ENCODE peak calls at places on chromosomes 3 and 15, in seven cellular contexts. T, W, G, L, Q, C and N are unnamed samples.

GRCh38 chr3:125403789-125404188 is 28.7 kb upstream of the ZNF148 start:
- DNase-seq in T (no peak), W (no peak), G (no peak), L (no peak), Q (no peak), C (peak), N (no peak)

GRCh38 chr15:33311312-33311971 is 675 bp downstream of the RYR3 start:
- DNase-seq in T (no peak), W (no peak), G (peak), L (no peak), Q (no peak), C (no peak), N (peak)

GRCh38 chr3:32056559-32057290 is 49.7 kb upstream of the GPD1L start:
- DNase-seq in T (no peak), W (no peak), G (no peak), L (no peak), Q (no peak), C (no peak), N (no peak)

GRCh38 chr3:65677486-65677885 is 361.2 kb downstream of the MAGI1 start:
- DNase-seq in T (no peak), W (no peak), G (no peak), L (no peak), Q (no peak), C (no peak), N (no peak)

GRCh38 chr3:85360742-85361387 is 402.1 kb downstream of the CADM2 start:
- DNase-seq in T (no peak), W (peak), G (no peak), L (no peak), Q (peak), C (no peak), N (peak)

GRCh38 chr15:50820808-50821382 is 55.4 kb upstream of the SPPL2A start:
- DNase-seq in T (no peak), W (no peak), G (no peak), L (no peak), Q (no peak), C (no peak), N (no peak)

GRCh38 chr3:179036626-179037300 is 34.8 kb downstream of the ZMAT3 start:
- DNase-seq in T (no peak), W (no peak), G (no peak), L (no peak), Q (no peak), C (no peak), N (no peak)

GRCh38 chr3:15708882-15709677 is 88.7 kb downstream of the ANKRD28 start:
- DNase-seq in T (no peak), W (peak), G (no peak), L (no peak), Q (no peak), C (no peak), N (no peak)

GRCh38 chr3:28250999-28251398 is 9.6 kb downstream of the CMC1 start:
- DNase-seq in T (no peak), W (peak), G (no peak), L (no peak), Q (no peak), C (no peak), N (no peak)

GRCh38 chr3:79380581-79380980 is 387.2 kb downstream of the ROBO1 start:
- DNase-seq in T (no peak), W (peak), G (no peak), L (no peak), Q (no peak), C (no peak), N (no peak)

GRCh38 chr15:31145271-31145911 is 43.9 kb upstream of the TRPM1 start:
- DNase-seq in T (no peak), W (peak), G (no peak), L (no peak), Q (no peak), C (no peak), N (no peak)

GRCh38 chr3:171677706-171678105 is 132.6 kb downstream of the PLD1 start:
- DNase-seq in T (no peak), W (no peak), G (no peak), L (no peak), Q (no peak), C (no peak), N (no peak)

GRCh38 chr15:56468271-56468912 is 3.5 kb upstream of the MNS1 start:
- DNase-seq in T (peak), W (peak), G (no peak), L (no peak), Q (peak), C (no peak), N (no peak)

GRCh38 chr15:52021892-52022540 is 3.0 kb downstream of the MAPK6 start:
- DNase-seq in T (no peak), W (no peak), G (no peak), L (no peak), Q (no peak), C (no peak), N (no peak)

GRCh38 chr3:52062499-52062898 is 6.1 kb upstream of the DUSP7 start:
- DNase-seq in T (no peak), W (peak), G (no peak), L (peak), Q (peak), C (peak), N (no peak)

GRCh38 chr3:153273767-153274443 is 111.9 kb downstream of the RAP2B start:
- DNase-seq in T (no peak), W (peak), G (no peak), L (no peak), Q (no peak), C (no peak), N (no peak)

GRCh38 chr15:73753250-73754130 is at the start of gene INSYN1:
- DNase-seq in T (no peak), W (peak), G (peak), L (no peak), Q (no peak), C (no peak), N (peak)

GRCh38 chr3:130759692-130760338 is 13.2 kb upstream of the PIK3R4 start:
- DNase-seq in T (no peak), W (peak), G (no peak), L (peak), Q (peak), C (peak), N (peak)

GRCh38 chr3:19149388-19149787 is 1.1 kb downstream of the KCNH8 start:
- DNase-seq in T (no peak), W (peak), G (no peak), L (no peak), Q (peak), C (no peak), N (peak)

GRCh38 chr15:58994906-58995453 is 7.5 kb downstream of the RNF111 start:
- DNase-seq in T (no peak), W (no peak), G (no peak), L (no peak), Q (no peak), C (no peak), N (no peak)

GRCh38 chr3:195748661-195749060 is 27.9 kb downstream of the MUC20 start:
- DNase-seq in T (no peak), W (no peak), G (peak), L (no peak), Q (peak), C (no peak), N (no peak)

GRCh38 chr3:171860830-171861535 is 17.8 kb downstream of the TMEM212 start:
- DNase-seq in T (no peak), W (peak), G (no peak), L (no peak), Q (no peak), C (no peak), N (no peak)

GRCh38 chr3:15291589-15292541 is 40.5 kb downstream of the SH3BP5 start:
- DNase-seq in T (peak), W (peak), G (peak), L (no peak), Q (peak), C (no peak), N (no peak)

GRCh38 chr15:99472416-99473145 is 93.2 kb upstream of the MEF2A start:
- DNase-seq in T (no peak), W (no peak), G (no peak), L (peak), Q (no peak), C (no peak), N (no peak)

GRCh38 chr3:197392961-197393360 is 94.5 kb upstream of the DLG1 start:
- DNase-seq in T (no peak), W (peak), G (no peak), L (peak), Q (no peak), C (no peak), N (no peak)

GRCh38 chr15:67813104-67813634 is 12.1 kb upstream of the SKOR1 start:
- DNase-seq in T (no peak), W (no peak), G (no peak), L (no peak), Q (no peak), C (no peak), N (no peak)

GRCh38 chr3:176046717-176047116 is 1150.6 kb downstream of the TBL1XR1 start:
- DNase-seq in T (no peak), W (no peak), G (no peak), L (no peak), Q (no peak), C (no peak), N (no peak)

GRCh38 chr3:12521010-12521409 is 24.3 kb downstream of the MKRN2OS start:
- DNase-seq in T (no peak), W (no peak), G (no peak), L (no peak), Q (no peak), C (no peak), N (no peak)

GRCh38 chr3:12518266-12519028 is 26.9 kb downstream of the MKRN2OS start:
- DNase-seq in T (no peak), W (no peak), G (no peak), L (no peak), Q (no peak), C (no peak), N (peak)

GRCh38 chr3:12516873-12517272 is 28.4 kb downstream of the MKRN2OS start:
- DNase-seq in T (no peak), W (no peak), G (no peak), L (no peak), Q (no peak), C (no peak), N (no peak)

DNA sequence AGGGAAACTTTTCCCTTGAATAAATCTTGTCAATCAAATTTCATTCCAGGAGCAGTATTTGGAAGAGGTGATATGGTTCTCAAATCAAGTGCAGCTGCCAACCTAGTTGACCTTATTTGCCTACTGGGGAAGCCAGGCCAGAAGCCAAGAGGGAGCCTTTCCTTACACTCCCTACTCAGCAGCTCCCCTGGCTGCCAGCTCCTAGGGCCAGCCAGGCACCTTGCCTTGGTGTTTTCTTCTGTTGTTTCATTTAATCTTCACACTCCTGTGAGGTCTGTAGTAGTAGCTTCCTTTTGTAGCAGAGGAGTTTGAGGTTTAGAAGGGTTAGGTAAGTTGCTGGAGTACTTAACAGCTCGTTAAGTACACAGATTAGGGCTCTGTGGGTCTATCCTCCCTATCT is 22.6 kb downstream of the MKRN2OS start:
- DNase-seq in T (no peak), W (no peak), G (no peak), L (no peak), Q (no peak), C (no peak), N (no peak)
- TF ChIP-seq CTCF in T (no peak), W (no peak), G (no peak), L (peak), Q (no peak), C (no peak), N (no peak)

DNA sequence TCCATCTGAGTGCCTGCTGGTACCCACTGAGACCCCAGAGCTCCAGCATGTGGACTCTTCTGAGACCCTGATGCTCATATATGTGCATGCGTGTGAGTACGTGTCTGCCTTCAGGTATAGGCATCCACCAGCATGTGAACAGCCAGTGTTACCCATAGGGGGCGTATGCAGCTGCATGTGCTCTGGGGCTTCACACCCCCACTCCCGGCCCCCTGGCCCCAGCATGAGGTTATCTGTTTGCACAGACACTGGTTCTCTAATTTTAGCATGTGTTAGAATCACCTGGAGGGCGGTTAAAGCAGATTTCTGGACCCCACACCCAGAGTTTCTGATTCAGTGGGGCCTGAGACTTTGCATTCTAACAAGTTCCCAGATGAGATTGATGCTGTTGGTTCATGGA is 824 bp upstream of the CILP start:
- DNase-seq in T (peak), W (no peak), G (no peak), L (no peak), Q (peak), C (no peak), N (no peak)
- TF ChIP-seq CTCF in T (peak), W (peak), G (peak), L (peak), Q (peak), C (peak), N (peak)

DNA sequence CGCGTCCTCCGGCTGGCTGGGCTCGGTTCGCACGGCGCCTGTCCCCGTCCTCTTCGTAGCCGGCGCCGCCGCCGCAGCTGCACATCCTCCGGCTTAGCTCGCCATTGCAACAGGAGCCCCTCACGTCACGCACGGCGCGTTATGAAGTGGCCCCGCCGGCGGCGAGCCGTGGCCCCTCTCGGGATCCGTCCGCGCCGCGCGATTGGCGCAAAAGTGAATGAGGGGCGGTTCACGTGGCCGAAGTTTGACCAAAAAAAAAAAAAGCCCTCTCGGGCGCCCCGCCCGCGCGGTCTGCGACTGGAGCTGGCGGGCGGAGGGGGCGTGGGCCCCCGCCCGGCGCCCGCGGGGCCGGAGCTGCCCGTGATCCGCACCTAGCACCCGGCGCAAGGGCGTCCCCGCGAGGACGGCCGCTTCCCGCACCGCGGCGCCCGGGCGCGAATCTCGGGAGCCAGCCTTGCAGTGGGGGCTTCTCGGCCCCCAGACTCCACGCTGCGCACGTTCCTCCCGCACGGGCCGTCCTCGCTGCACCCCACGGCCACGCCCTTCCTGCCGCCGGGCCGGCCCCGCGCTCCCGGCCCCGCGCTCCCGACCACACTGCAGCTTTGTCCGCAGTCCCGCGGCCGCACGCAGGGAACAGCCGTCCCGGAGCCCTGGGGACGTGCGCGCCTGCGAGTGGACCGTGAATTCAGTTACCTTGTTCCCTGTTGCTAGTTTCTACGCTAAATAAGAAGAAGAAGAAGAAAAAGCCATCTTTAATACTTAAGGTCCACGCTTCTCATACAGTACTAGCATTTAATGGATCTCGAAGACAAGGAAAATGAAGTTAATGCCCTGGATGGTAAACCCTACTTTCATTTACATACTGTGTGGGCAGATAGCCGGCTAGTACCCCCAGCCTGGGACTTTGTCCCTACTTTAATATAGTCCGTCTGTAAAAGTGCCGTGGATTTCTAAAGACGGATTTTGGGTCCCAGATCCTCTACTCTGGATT is at the start of gene CHSY1:
- DNase-seq in T (peak), W (peak), G (peak), L (peak), Q (peak), C (peak), N (peak)
- TF ChIP-seq CTCF in T (peak), W (no peak), G (peak), L (peak), Q (peak), C (no peak), N (no peak)

DNA sequence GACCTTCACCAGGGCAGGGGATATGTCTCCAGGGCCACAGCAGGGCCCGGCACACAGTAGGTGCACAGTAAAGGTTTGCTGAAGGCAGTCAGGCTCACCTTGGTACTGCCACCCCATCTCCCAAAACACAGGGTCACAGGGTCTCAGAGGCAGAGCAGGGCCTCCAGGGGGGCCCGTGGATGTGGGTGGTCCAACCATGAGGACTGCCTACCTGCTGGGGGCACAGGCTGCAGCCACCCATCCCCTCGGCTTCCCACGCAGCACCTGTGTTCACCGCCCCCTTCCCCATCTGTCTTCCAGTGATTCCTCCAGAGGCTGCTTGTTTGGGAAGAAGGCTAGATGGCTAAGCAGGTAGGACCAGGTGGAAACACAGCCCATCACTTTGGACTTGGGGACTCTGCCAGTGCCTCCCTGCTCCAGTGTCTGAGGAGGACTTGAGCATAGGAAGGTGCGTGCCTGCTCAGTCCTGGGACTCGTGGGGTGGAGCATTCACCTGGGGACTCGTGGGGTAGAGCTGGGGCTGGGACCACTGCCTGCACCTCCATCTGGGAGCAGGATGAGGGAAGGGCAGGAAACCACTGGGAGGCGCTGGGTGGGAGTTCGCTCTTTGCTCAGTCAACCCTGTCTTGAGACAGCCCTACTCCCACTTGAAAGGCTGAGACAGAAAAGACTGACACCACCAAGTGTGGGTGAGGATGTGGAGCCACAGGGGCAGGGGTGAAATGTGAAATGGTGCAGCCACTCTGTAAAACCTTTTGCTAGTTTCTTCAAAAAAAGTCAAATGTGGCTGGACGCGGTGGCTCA is 18.8 kb upstream of the PLXND1 start:
- DNase-seq in T (no peak), W (no peak), G (peak), L (no peak), Q (peak), C (no peak), N (no peak)
- TF ChIP-seq CTCF in T (no peak), W (peak), G (no peak), L (no peak), Q (peak), C (no peak), N (no peak)

GRCh38 chr3:117193390-117193789 is 483.8 kb downstream of the TUSC7 start:
- DNase-seq in T (no peak), W (peak), G (no peak), L (no peak), Q (no peak), C (no peak), N (no peak)
- TF ChIP-seq CTCF in T (peak), W (peak), G (no peak), L (no peak), Q (no peak), C (peak), N (peak)

GRCh38 chr3:157134620-157135191 is 25.2 kb downstream of the CCNL1 start:
- DNase-seq in T (no peak), W (peak), G (no peak), L (no peak), Q (peak), C (no peak), N (no peak)

GRCh38 chr3:157133434-157134320 is 26.3 kb downstream of the CCNL1 start:
- DNase-seq in T (no peak), W (no peak), G (no peak), L (no peak), Q (no peak), C (no peak), N (no peak)

GRCh38 chr3:157132936-157133335 is 27.0 kb downstream of the CCNL1 start:
- DNase-seq in T (no peak), W (peak), G (no peak), L (no peak), Q (no peak), C (no peak), N (no peak)

GRCh38 chr3:157136647-157137387 is 23.1 kb downstream of the CCNL1 start:
- DNase-seq in T (no peak), W (peak), G (peak), L (no peak), Q (no peak), C (no peak), N (no peak)

GRCh38 chr3:157135671-157136396 is 24.1 kb downstream of the CCNL1 start:
- DNase-seq in T (no peak), W (peak), G (peak), L (no peak), Q (no peak), C (no peak), N (no peak)
- TF ChIP-seq CTCF in T (no peak), W (peak), G (no peak), L (peak), Q (no peak), C (peak), N (no peak)

GRCh38 chr3:55885721-55886120 is 398.6 kb upstream of the WNT5A start:
- DNase-seq in T (no peak), W (peak), G (no peak), L (no peak), Q (no peak), C (peak), N (no peak)
- TF ChIP-seq CTCF in T (no peak), W (peak), G (no peak), L (no peak), Q (no peak), C (peak), N (no peak)